ENCODE peak calls at places on chromosomes 13 and 19, in four cellular contexts. One of them, this sample, is unnamed.

GRCh38 chr13:109779074-109779473 is 7.3 kb downstream of the IRS2 start:
- DNase-seq in fibroblast of lung: peak; percentile 29
- DNase-seq in PC-3: no peak
- DNase-seq in HepG2: no peak
- DNase-seq in this sample: no peak

GRCh38 chr19:14577264-14577663 is 5.4 kb upstream of the NDUFB7 start:
- DNase-seq in HepG2: no peak
- DNase-seq in fibroblast of lung: no peak
- DNase-seq in PC-3: no peak
- DNase-seq in this sample: no peak

GRCh38 chr13:112831801-112832200 is 137.2 kb upstream of the MCF2L start:
- DNase-seq in fibroblast of lung: no peak
- DNase-seq in HepG2: no peak
- DNase-seq in PC-3: no peak
- DNase-seq in this sample: no peak

GRCh38 chr13:108346376-108346775 is 76.9 kb downstream of the TNFSF13B start:
- DNase-seq in PC-3: no peak
- DNase-seq in HepG2: no peak
- DNase-seq in fibroblast of lung: no peak
- DNase-seq in this sample: no peak

GRCh38 chr19:782195-783043 is 14.8 kb upstream of the PTBP1 start:
- DNase-seq in HepG2: peak; percentile 89
- DNase-seq in fibroblast of lung: peak; percentile 75
- DNase-seq in PC-3: peak; percentile 86
- DNase-seq in this sample: no peak

GRCh38 chr13:105048685-105049084 is 1486.8 kb downstream of the EFNB2 start:
- DNase-seq in HepG2: no peak
- DNase-seq in fibroblast of lung: no peak
- DNase-seq in PC-3: no peak
- DNase-seq in this sample: no peak

GRCh38 chr13:27130223-27131015 is 41.2 kb downstream of the USP12 start:
- DNase-seq in PC-3: peak; percentile 8
- DNase-seq in HepG2: no peak
- DNase-seq in fibroblast of lung: peak; percentile 77
- DNase-seq in this sample: peak; percentile 44

GRCh38 chr19:6233051-6233826 is 46.5 kb downstream of the MLLT1 start:
- DNase-seq in HepG2: no peak
- DNase-seq in PC-3: no peak
- DNase-seq in fibroblast of lung: peak; percentile 86
- DNase-seq in this sample: no peak

GRCh38 chr13:111283457-111283856 is 37.0 kb upstream of the TEX29 start:
- DNase-seq in fibroblast of lung: no peak
- DNase-seq in HepG2: no peak
- DNase-seq in PC-3: no peak
- DNase-seq in this sample: no peak

GRCh38 chr13:35596299-35596698 is 119.8 kb upstream of the MAB21L1 start:
- DNase-seq in fibroblast of lung: no peak
- DNase-seq in HepG2: no peak
- DNase-seq in PC-3: no peak
- DNase-seq in this sample: no peak

GRCh38 chr13:46149272-46150133 is 32.5 kb downstream of the LCP1 start:
- DNase-seq in PC-3: peak; percentile 46
- DNase-seq in fibroblast of lung: peak; percentile 72
- DNase-seq in HepG2: no peak
- DNase-seq in this sample: peak; percentile 84

GRCh38 chr13:105365831-105366230 is 1169.6 kb downstream of the EFNB2 start:
- DNase-seq in fibroblast of lung: no peak
- DNase-seq in HepG2: no peak
- DNase-seq in PC-3: no peak
- DNase-seq in this sample: peak; percentile 17

GRCh38 chr19:1751367-1752008 is 1.8 kb upstream of the ONECUT3 start:
- DNase-seq in PC-3: no peak
- DNase-seq in fibroblast of lung: no peak
- DNase-seq in HepG2: no peak
- DNase-seq in this sample: no peak

GRCh38 chr13:45715351-45715750 is 13.2 kb downstream of the CBY2 start:
- DNase-seq in HepG2: no peak
- DNase-seq in PC-3: no peak
- DNase-seq in fibroblast of lung: no peak
- DNase-seq in this sample: no peak

GRCh38 chr13:75195479-75196111 is 286.4 kb downstream of the TBC1D4 start:
- DNase-seq in fibroblast of lung: no peak
- DNase-seq in PC-3: no peak
- DNase-seq in HepG2: no peak
- DNase-seq in this sample: no peak

GRCh38 chr19:41563847-41564514 is 12.0 kb upstream of the CEACAM21 start:
- DNase-seq in fibroblast of lung: no peak
- DNase-seq in PC-3: peak; percentile 22
- DNase-seq in HepG2: no peak
- DNase-seq in this sample: peak; percentile 21

GRCh38 chr19:13160557-13160956 is 10.3 kb downstream of the IER2 start:
- DNase-seq in PC-3: peak; percentile 63
- DNase-seq in HepG2: no peak
- DNase-seq in fibroblast of lung: peak; percentile 53
- DNase-seq in this sample: peak; percentile 27

GRCh38 chr19:38848299-38849146 is 1.3 kb downstream of the HNRNPL start:
- DNase-seq in PC-3: no peak
- DNase-seq in HepG2: no peak
- DNase-seq in fibroblast of lung: no peak
- DNase-seq in this sample: peak; percentile 12

GRCh38 chr19:52391135-52391534 is 6.5 kb upstream of the ZNF528 start:
- DNase-seq in PC-3: no peak
- DNase-seq in fibroblast of lung: no peak
- DNase-seq in HepG2: no peak
- DNase-seq in this sample: no peak

GRCh38 chr19:53545271-53546065 is 7.5 kb downstream of the ZNF331 start:
- DNase-seq in fibroblast of lung: peak; percentile 87
- DNase-seq in HepG2: no peak
- DNase-seq in PC-3: peak; percentile 98
- DNase-seq in this sample: no peak

GRCh38 chr19:12723643-12724426 is at the start of gene TNPO2:
- DNase-seq in PC-3: peak; percentile 74
- DNase-seq in fibroblast of lung: peak; percentile 71
- DNase-seq in HepG2: peak; percentile 71
- DNase-seq in this sample: peak; percentile 54

GRCh38 chr13:97116754-97117153 is 105.4 kb upstream of the MBNL2 start:
- DNase-seq in PC-3: peak; percentile 56
- DNase-seq in HepG2: no peak
- DNase-seq in fibroblast of lung: peak; percentile 80
- DNase-seq in this sample: peak; percentile 64

GRCh38 chr13:91172160-91172559 is 175.3 kb upstream of the MIR17HG start:
- DNase-seq in HepG2: no peak
- DNase-seq in fibroblast of lung: no peak
- DNase-seq in PC-3: no peak
- DNase-seq in this sample: no peak

GRCh38 chr19:14002571-14003278 is 3.4 kb downstream of the RFX1 start:
- DNase-seq in PC-3: no peak
- DNase-seq in HepG2: no peak
- DNase-seq in fibroblast of lung: no peak
- DNase-seq in this sample: no peak

GRCh38 chr13:101624210-101624922 is 171.9 kb downstream of the ITGBL1 start:
- DNase-seq in fibroblast of lung: no peak
- DNase-seq in PC-3: peak; percentile 39
- DNase-seq in HepG2: no peak
- DNase-seq in this sample: no peak

GRCh38 chr13:80374453-80374852 is 33.5 kb upstream of the SPRY2 start:
- DNase-seq in fibroblast of lung: no peak
- DNase-seq in PC-3: no peak
- DNase-seq in HepG2: no peak
- DNase-seq in this sample: no peak

GRCh38 chr13:71774863-71775262 is 92.1 kb downstream of the DACH1 start:
- DNase-seq in fibroblast of lung: no peak
- DNase-seq in HepG2: no peak
- DNase-seq in PC-3: no peak
- DNase-seq in this sample: no peak

DNA sequence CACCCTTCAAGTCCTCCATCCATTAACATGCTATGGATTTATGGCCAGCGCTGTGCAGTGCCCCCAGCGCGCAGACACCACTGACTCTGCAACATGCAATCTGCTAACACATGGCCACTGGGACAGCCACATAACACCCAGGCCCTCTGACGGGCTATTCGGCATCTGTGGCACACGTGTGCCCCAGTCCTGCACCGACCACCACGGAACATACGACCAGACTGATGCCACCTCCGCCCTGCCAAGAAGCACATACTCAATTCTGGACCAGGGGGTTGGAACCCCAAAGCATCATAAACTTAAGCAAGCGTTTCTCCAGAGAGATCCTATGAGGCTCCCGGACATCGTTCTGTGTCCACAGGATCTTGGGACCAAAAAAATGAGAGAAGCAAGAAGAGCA is 9.8 kb downstream of the STK24 start:
- DNase-seq in PC-3: no peak
- DNase-seq in fibroblast of lung: no peak
- DNase-seq in HepG2: no peak
- DNase-seq in this sample: no peak
- H3K4me1 ChIP-seq in PC-3: peaks cover 33% of the 10 kb centered on the region
- H3K4me1 ChIP-seq in fibroblast of lung: peaks cover 11% of the 10 kb centered on the region
- H3K4me1 ChIP-seq in HepG2: peaks cover 80% of the 10 kb centered on the region
- H3K4me1 ChIP-seq in this sample: peaks cover 40% of the 10 kb centered on the region

DNA sequence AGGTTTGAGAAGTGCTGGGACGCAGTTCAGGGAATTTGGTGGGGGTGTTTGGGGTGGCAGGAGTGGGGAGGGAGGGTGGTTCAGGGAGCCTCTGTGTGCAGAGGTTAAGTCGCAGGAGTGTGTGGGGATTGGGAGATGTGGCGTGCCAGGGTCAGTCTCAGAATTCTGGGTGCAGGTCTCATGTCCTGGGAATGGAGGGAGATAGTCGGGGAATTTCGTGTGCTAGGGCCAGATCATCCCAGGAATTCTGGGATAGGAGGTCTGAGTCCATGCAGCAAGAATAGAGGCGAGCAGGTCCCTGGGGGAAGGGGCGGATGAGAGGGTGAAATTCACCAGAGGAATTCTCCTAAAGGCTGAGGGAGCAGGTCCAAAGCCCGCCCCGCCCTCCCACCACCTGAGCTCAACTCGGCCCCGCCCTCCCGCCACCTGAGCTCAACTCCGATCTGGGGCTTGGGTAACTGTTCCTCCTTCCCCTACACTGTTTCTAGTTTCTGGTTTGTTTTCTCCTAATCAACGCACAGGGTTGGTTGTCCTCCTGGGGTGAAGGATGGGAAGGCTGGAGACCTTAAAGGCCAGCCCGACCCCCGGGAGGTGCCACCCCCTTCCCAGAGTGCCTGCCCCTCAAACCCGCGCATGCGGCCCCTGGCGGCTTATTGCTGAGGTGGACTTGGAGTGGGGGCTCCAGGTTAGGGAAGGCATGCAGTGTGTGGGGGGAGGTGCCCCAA is 15.2 kb downstream of the KCNC3 start:
- DNase-seq in fibroblast of lung: no peak
- DNase-seq in HepG2: no peak
- DNase-seq in PC-3: peak; percentile 24
- DNase-seq in this sample: no peak
- TF ChIP-seq EZH2 in fibroblast of lung: no peak
- TF ChIP-seq EZH2 in HepG2: no peak
- TF ChIP-seq EZH2 in PC-3: no peak
- TF ChIP-seq EZH2 in this sample: no peak

GRCh38 chr13:92265408-92265807 is 867.0 kb downstream of the GPC5 start:
- DNase-seq in PC-3: no peak
- DNase-seq in HepG2: no peak
- DNase-seq in fibroblast of lung: peak; percentile 58
- DNase-seq in this sample: no peak

GRCh38 chr13:92272177-92272576 is 873.8 kb downstream of the GPC5 start:
- DNase-seq in fibroblast of lung: no peak
- DNase-seq in HepG2: no peak
- DNase-seq in PC-3: no peak
- DNase-seq in this sample: no peak

DNA sequence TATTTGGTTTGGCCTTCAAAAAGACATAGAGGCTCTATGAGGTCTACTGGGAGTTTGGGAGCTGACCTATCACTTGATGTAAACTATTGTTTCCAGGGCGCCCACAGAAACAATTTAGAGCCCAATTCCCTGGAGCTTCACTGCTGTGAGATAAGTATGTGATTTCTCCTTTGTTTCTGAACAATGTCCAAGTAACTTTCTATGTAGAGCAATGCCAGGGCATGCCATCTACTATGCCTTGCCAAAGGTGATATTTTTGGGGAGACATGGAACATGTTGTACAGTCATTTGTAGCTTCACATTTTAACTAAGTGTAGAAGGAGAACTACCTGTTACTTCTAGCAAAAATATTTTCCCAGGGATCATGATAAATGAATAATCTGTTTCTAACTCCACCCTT is 872.6 kb downstream of the GPC5 start:
- DNase-seq in fibroblast of lung: no peak
- DNase-seq in PC-3: no peak
- DNase-seq in HepG2: no peak
- DNase-seq in this sample: no peak
- H3K4me1 ChIP-seq in fibroblast of lung: no peaks in the 10 kb centered on the region
- H3K4me1 ChIP-seq in PC-3: no peaks in the 10 kb centered on the region
- H3K4me1 ChIP-seq in HepG2: no peaks in the 10 kb centered on the region
- H3K4me1 ChIP-seq in this sample: no peaks in the 10 kb centered on the region

GRCh38 chr13:94705081-94705751 is 7.1 kb downstream of the SOX21 start:
- DNase-seq in fibroblast of lung: no peak
- DNase-seq in PC-3: no peak
- DNase-seq in HepG2: no peak
- DNase-seq in this sample: no peak
- TF ChIP-seq EZH2 in fibroblast of lung: peak; percentile 66
- TF ChIP-seq EZH2 in PC-3: no peak
- TF ChIP-seq EZH2 in HepG2: no peak
- TF ChIP-seq EZH2 in this sample: no peak

GRCh38 chr19:16627194-16627927 is 643 bp downstream of the MED26 start:
- DNase-seq in HepG2: peak; percentile 10
- DNase-seq in fibroblast of lung: no peak
- DNase-seq in PC-3: no peak
- DNase-seq in this sample: no peak

GRCh38 chr19:16628984-16629691 is 1.1 kb upstream of the MED26 start:
- DNase-seq in PC-3: no peak
- DNase-seq in HepG2: no peak
- DNase-seq in fibroblast of lung: peak; percentile 23
- DNase-seq in this sample: peak; percentile 6

GRCh38 chr19:16626796-16627193 is 1.2 kb downstream of the MED26 start:
- DNase-seq in PC-3: no peak
- DNase-seq in HepG2: no peak
- DNase-seq in fibroblast of lung: peak; percentile 23
- DNase-seq in this sample: peak; percentile 17

GRCh38 chr19:16628183-16628983 is at the start of gene MED26:
- DNase-seq in HepG2: peak; percentile 86
- DNase-seq in PC-3: peak; percentile 98
- DNase-seq in fibroblast of lung: peak; percentile 85
- DNase-seq in this sample: peak; percentile 91

DNA sequence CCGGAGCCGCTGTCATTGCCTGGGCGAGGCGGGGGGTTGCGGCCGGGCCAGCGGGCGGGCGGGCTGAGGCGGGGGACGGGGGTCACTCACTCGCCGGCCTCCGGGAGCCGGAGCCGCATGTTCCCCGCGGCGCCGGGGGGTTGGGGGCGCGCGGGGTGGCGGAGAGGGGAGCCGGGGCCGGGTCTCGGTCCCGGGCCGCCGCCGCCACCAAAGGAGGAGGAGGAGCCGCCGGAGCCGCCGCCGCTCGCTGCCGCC is 149 bp downstream of the MED26 start:
- DNase-seq in PC-3: no peak
- DNase-seq in HepG2: no peak
- DNase-seq in fibroblast of lung: no peak
- DNase-seq in this sample: no peak
- H3K4me1 ChIP-seq in PC-3: peaks cover 19% of the 10 kb centered on the region
- H3K4me1 ChIP-seq in HepG2: peaks cover 48% of the 10 kb centered on the region
- H3K4me1 ChIP-seq in fibroblast of lung: peaks cover 3% of the 10 kb centered on the region
- H3K4me1 ChIP-seq in this sample: peaks cover 13% of the 10 kb centered on the region

GRCh38 chr19:49119411-49120324 is at the start of gene PPFIA3:
- DNase-seq in HepG2: no peak
- DNase-seq in PC-3: peak; percentile 46
- DNase-seq in fibroblast of lung: peak; percentile 60
- DNase-seq in this sample: peak; percentile 63
- TF ChIP-seq EZH2 in HepG2: no peak
- TF ChIP-seq EZH2 in PC-3: no peak
- TF ChIP-seq EZH2 in fibroblast of lung: no peak
- TF ChIP-seq EZH2 in this sample: no peak

This sample was measured in mammary epithelial cell.